ENCODE peak calls at places on chromosomes 4 and X, in seven cellular contexts. X is transverse colon, T is Calu3, K is upper lobe of right lung, W is heart right ventricle, D is right lobe of liver, M is suprapubic skin. Q is an unnamed sample.

GRCh38 chr4:80271806-80272205 is 5.3 kb downstream of the FGF5 start:
- DNase-seq in D (no peak), X (no peak), M (no peak), W (no peak), T (no peak), K (no peak), Q (peak)

GRCh38 chrX:55057691-55058249 is 17.1 kb upstream of the PAGE2B start:
- DNase-seq in X (no peak), T (peak), D (no peak), W (no peak), M (no peak), K (no peak), Q (peak)

GRCh38 chr4:151099976-151100417 is 569 bp downstream of the RPS3A start:
- DNase-seq in W (no peak), D (no peak), T (no peak), M (no peak), K (no peak), X (no peak), Q (no peak)

GRCh38 chrX:120260369-120260768 is 9.8 kb downstream of the ZBTB33 start:
- DNase-seq in X (no peak), W (no peak), K (no peak), D (no peak), M (peak), T (no peak), Q (no peak)

GRCh38 chrX:78543281-78543680 is 115.8 kb downstream of the RTL3 start:
- DNase-seq in W (no peak), X (no peak), D (no peak), M (no peak), T (no peak), K (no peak), Q (no peak)

GRCh38 chr4:89598602-89599001 is 238.4 kb downstream of the SNCA start:
- DNase-seq in K (no peak), W (no peak), M (no peak), T (no peak), D (no peak), X (no peak), Q (peak)

GRCh38 chrX:9785944-9786741 is at the start of gene SHROOM2:
- DNase-seq in X (no peak), D (peak), K (peak), M (no peak), W (no peak), T (peak), Q (peak)

GRCh38 chrX:41350976-41351569 is 17.1 kb downstream of the DDX3X start:
- DNase-seq in M (no peak), K (no peak), W (no peak), T (no peak), X (no peak), D (no peak), Q (peak)

GRCh38 chr4:5141802-5142201 is 90.5 kb downstream of the STK32B start:
- DNase-seq in K (no peak), W (no peak), M (no peak), X (no peak), D (no peak), T (no peak), Q (no peak)

GRCh38 chr4:172982151-172982590 is 186.4 kb upstream of the GALNT7 start:
- DNase-seq in K (no peak), W (no peak), X (no peak), T (no peak), D (no peak), M (no peak), Q (peak)

GRCh38 chr4:52577285-52577968 is 81.7 kb downstream of the USP46 start:
- DNase-seq in W (no peak), T (no peak), M (no peak), D (no peak), K (no peak), X (no peak), Q (peak)

GRCh38 chr4:168666531-168666930 is 169.7 kb downstream of the PALLD start:
- DNase-seq in W (no peak), D (no peak), T (no peak), X (no peak), K (no peak), M (no peak), Q (no peak)

GRCh38 chr4:10577018-10577417 is 107.5 kb downstream of the CLNK start:
- DNase-seq in D (no peak), W (no peak), K (no peak), M (no peak), X (no peak), T (no peak), Q (no peak)

GRCh38 chrX:49001521-49002090 is 458 bp downstream of the GRIPAP1 start:
- DNase-seq in X (peak), W (no peak), T (peak), D (no peak), M (no peak), K (peak), Q (peak)

GRCh38 chr4:60759518-60760245 is 440.4 kb upstream of the ADGRL3 start:
- DNase-seq in M (no peak), W (no peak), X (no peak), K (no peak), D (no peak), T (no peak), Q (no peak)

GRCh38 chrX:25007059-25008053 is 8.4 kb downstream of the ARX start:
- DNase-seq in W (no peak), M (no peak), K (no peak), D (no peak), X (no peak), T (no peak), Q (no peak)

GRCh38 chr4:1614854-1615595 is 69.1 kb downstream of the FAM53A start:
- DNase-seq in D (no peak), X (peak), W (no peak), K (no peak), M (no peak), T (no peak), Q (no peak)

GRCh38 chrX:136814847-136815634 is 34.3 kb upstream of the ARHGEF6 start:
- DNase-seq in M (no peak), D (no peak), T (no peak), K (no peak), W (no peak), X (no peak), Q (no peak)

GRCh38 chr4:57040510-57040909 is 61.8 kb downstream of the POLR2B start:
- DNase-seq in W (no peak), T (no peak), X (no peak), M (no peak), K (no peak), D (no peak), Q (no peak)

GRCh38 chr4:154595807-154596206 is 5.3 kb upstream of the FGA start:
- DNase-seq in K (no peak), M (no peak), X (no peak), W (no peak), T (no peak), D (no peak), Q (no peak)

GRCh38 chr4:156294577-156294976 is 340.9 kb upstream of the CTSO start:
- DNase-seq in X (no peak), M (no peak), D (no peak), T (peak), W (no peak), K (no peak), Q (peak)

GRCh38 chrX:26925088-26925487 is 538.1 kb downstream of the PPP4R3C start:
- DNase-seq in K (no peak), M (no peak), X (no peak), T (no peak), D (no peak), W (no peak), Q (no peak)

DNA sequence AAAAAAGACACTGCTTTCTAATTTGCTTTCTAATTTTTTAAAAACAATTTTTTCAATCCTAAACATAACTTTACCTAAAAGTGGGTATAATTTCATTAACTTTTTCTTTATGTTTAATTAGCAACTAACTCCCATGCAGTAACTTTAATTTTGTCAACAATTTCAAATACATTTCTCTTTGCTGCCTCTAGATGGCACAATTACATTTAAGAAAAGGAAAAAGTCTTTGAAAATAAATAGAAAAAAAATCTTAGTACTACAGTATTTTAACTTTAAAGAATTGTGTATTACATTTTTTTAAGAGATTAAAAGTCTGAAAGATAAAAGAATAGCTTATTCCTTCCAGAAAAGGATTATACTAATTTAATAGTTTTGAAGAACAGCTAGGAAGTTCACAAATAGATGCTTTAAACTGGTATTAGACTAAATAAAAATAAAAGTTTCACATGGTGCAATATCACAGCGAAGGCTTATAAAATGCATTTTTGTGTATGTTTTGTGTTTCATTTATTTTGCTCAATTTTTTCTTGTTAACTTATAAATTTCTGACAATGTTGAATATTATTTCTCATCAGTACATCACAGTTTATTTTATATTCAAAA is 105.1 kb downstream of the ADGRA3 start:
- DNase-seq in D (no peak), W (no peak), M (no peak), K (no peak), X (no peak), T (no peak), Q (peak)
- TF ChIP-seq CTCF in D (peak), W (peak), M (no peak), K (peak), X (peak), T (peak), Q (peak)

DNA sequence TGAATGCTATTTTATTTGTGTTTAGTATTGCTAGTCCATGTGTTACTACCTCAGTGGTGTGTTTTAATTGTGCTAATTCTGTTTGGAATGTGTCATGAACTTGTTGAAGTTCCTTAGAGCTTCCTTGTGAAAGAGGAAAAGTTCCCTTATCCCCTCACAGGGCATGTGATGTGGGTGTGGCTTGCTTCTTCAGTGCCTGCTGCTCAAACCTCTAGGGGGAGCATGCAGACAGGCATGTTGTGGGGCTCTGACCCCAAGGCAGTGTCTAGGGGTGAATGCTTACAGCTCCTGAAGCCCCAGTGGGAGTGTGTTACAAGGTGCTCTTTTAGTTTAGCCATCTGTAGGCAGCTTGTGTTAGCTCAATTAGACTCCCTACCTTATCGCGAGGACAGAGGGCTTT is 86.5 kb downstream of the MAGED4 start:
- DNase-seq in M (no peak), D (no peak), W (no peak), T (peak), K (no peak), X (no peak), Q (peak)
- TF ChIP-seq CTCF in M (no peak), D (no peak), W (no peak), T (peak), K (peak), X (no peak), Q (peak)

GRCh38 chr4:145069361-145069760 is 28.6 kb downstream of the ANAPC10 start:
- DNase-seq in D (no peak), W (no peak), T (no peak), K (no peak), X (no peak), M (no peak), Q (peak)
- TF ChIP-seq CTCF in D (no peak), W (no peak), T (no peak), K (no peak), X (no peak), M (no peak), Q (no peak)

DNA sequence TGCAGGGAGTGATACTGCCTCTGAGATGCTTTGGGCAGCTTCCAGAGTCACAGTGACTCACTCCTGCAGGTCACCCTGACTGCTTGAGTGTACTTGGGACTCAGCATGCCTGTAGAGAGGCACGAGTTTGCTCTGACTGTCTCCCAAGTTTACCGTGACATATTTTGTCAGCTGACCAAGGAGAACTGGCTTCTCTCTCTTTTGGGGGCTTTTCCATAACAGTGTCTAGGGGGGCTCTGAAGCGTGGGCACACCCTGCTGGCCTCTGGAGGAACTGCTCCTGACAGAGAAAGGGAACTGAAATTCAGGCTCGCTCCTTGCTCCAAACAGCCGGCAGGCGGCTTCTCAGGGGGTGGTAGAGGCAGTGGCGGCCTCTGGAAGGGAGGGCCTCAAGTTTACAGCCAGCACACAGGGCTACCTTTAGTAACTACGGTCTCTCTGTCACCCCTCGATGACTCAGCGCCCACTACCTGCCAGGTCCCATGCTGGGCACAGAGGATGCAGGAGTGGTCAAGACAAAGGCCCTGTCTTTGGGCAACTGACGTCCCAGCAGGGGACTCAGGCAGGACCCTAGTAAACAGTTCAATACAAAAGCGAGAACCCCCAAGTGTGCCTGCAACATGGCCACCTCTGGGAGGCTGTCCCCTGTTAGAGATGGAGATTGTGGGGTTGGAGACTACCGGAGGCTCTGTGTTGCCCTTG is 17.8 kb downstream of the ZNF185 start:
- DNase-seq in T (peak), W (no peak), D (no peak), X (no peak), K (no peak), M (no peak), Q (peak)
- TF ChIP-seq CTCF in T (peak), W (peak), D (peak), X (peak), K (peak), M (no peak), Q (peak)

GRCh38 chr4:15853345-15853744 is 75.2 kb downstream of the CD38 start:
- DNase-seq in W (no peak), X (no peak), M (no peak), D (no peak), K (no peak), T (no peak), Q (no peak)

GRCh38 chr4:15852524-15852923 is 74.4 kb downstream of the CD38 start:
- DNase-seq in M (no peak), D (no peak), X (no peak), W (no peak), K (no peak), T (no peak), Q (no peak)

GRCh38 chr4:15848191-15848842 is 70.2 kb downstream of the CD38 start:
- DNase-seq in D (no peak), T (no peak), W (no peak), M (no peak), X (no peak), K (no peak), Q (no peak)

GRCh38 chr4:15855804-15856475 is 77.8 kb downstream of the CD38 start:
- DNase-seq in T (no peak), M (no peak), D (no peak), X (no peak), W (peak), K (no peak), Q (no peak)

GRCh38 chr4:15851969-15852368 is 73.8 kb downstream of the CD38 start:
- DNase-seq in T (no peak), W (no peak), X (no peak), D (no peak), M (no peak), K (no peak), Q (no peak)
- TF ChIP-seq CTCF in T (no peak), W (no peak), X (no peak), D (no peak), M (no peak), K (no peak), Q (no peak)

GRCh38 chr4:153465922-153466636 is at the start of gene TMEM131L:
- DNase-seq in W (peak), M (peak), K (peak), T (peak), D (peak), X (peak), Q (peak)
- TF ChIP-seq CTCF in W (no peak), M (no peak), K (peak), T (no peak), D (no peak), X (peak), Q (peak)

GRCh38 chrX:37509349-37509748 is 62.1 kb upstream of the LANCL3 start:
- DNase-seq in D (no peak), X (no peak), K (no peak), T (peak), M (no peak), W (no peak), Q (peak)
- TF ChIP-seq CTCF in D (peak), X (peak), K (peak), T (no peak), M (no peak), W (peak), Q (peak)

GRCh38 chrX:43328358-43328946 is 327.6 kb upstream of the MAOA start:
- DNase-seq in D (no peak), M (no peak), T (no peak), X (no peak), W (no peak), K (no peak), Q (no peak)

GRCh38 chrX:43333543-43333942 is 322.6 kb upstream of the MAOA start:
- DNase-seq in X (no peak), W (no peak), T (no peak), M (no peak), D (no peak), K (no peak), Q (peak)
- TF ChIP-seq CTCF in X (peak), W (peak), T (no peak), M (no peak), D (peak), K (peak), Q (no peak)

GRCh38 chr4:17762705-17763104 is 18.7 kb downstream of the FAM184B start:
- DNase-seq in W (no peak), D (no peak), K (no peak), M (no peak), T (no peak), X (no peak), Q (peak)
- TF ChIP-seq CTCF in W (no peak), D (no peak), K (peak), M (no peak), T (no peak), X (no peak), Q (peak)

DNA sequence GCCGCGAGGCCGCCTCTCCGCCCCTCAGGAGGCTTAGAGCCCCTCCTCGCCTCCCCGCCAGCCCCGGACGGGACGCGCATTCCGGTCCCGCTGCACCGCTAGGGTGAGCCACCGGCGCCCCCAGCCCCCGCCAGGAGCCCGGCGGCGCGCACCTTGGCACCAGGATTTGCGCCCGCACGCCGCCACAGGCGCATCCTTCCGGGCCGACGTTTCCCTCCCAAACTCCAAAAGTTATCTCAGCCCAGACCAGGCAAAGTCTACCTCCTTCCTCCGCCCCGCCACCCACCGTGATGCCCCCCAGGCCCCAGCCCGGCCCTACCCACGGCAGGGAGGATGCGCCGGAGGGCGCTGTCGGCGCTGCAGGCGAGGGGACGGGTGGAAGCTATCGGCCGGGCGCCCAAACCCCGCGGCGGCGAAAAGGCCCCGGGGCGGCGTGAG is 538 bp downstream of the SCML2 start:
- DNase-seq in X (peak), D (peak), T (peak), W (peak), M (no peak), K (no peak), Q (no peak)
- TF ChIP-seq CTCF in X (no peak), D (no peak), T (no peak), W (no peak), M (no peak), K (no peak), Q (no peak)